ENCODE peak calls at places on chromosome 14, in four cellular contexts. C, I, Z and L are unnamed samples.

GRCh38 chr14:24633353-24633752 is 637 bp downstream of the GZMB start:
- DNase-seq in I (no peak), C (no peak), Z (no peak), L (no peak)

GRCh38 chr14:100159865-100160533 is 554 bp upstream of the DEGS2 start:
- DNase-seq in C (no peak), Z (no peak), I (no peak), L (no peak)

GRCh38 chr14:29649170-29649569 is 278.5 kb downstream of the PRKD1 start:
- DNase-seq in I (no peak), Z (no peak), C (no peak), L (no peak)

GRCh38 chr14:71327691-71328090 is 420.4 kb downstream of the PCNX1 start:
- DNase-seq in Z (no peak), C (no peak), I (no peak), L (no peak)

GRCh38 chr14:80798878-80799277 is 142.7 kb downstream of the CEP128 start:
- DNase-seq in I (no peak), C (no peak), Z (no peak), L (no peak)

GRCh38 chr14:101442451-101442850 is 118.8 kb upstream of the DIO3 start:
- DNase-seq in Z (no peak), I (peak), C (no peak), L (no peak)

GRCh38 chr14:80781968-80782367 is 159.6 kb downstream of the CEP128 start:
- DNase-seq in Z (no peak), C (no peak), I (no peak), L (no peak)

GRCh38 chr14:56686416-56686815 is 106.8 kb downstream of the TMEM260 start:
- DNase-seq in C (peak), I (no peak), Z (no peak), L (no peak)

GRCh38 chr14:22334627-22335026 is 254.4 kb downstream of the DAD1 start:
- DNase-seq in C (no peak), I (no peak), Z (no peak), L (no peak)

GRCh38 chr14:91128699-91129098 is 14.8 kb downstream of the DGLUCY start:
- DNase-seq in C (no peak), Z (no peak), I (no peak), L (no peak)

GRCh38 chr14:26531894-26532293 is 65.9 kb downstream of the NOVA1 start:
- DNase-seq in C (no peak), I (no peak), Z (peak), L (no peak)

GRCh38 chr14:103675957-103676356 is 39.3 kb downstream of the XRCC3 start:
- DNase-seq in Z (no peak), I (no peak), C (no peak), L (no peak)

GRCh38 chr14:64476438-64476837 is 11.1 kb downstream of the AKAP5 start:
- DNase-seq in I (no peak), C (no peak), Z (no peak), L (no peak)

GRCh38 chr14:87810711-87811110 is 182.3 kb downstream of the GALC start:
- DNase-seq in I (no peak), C (no peak), Z (peak), L (no peak)

GRCh38 chr14:69772082-69773017 is 5.4 kb downstream of the SRSF5 start:
- DNase-seq in Z (no peak), I (no peak), C (no peak), L (no peak)

GRCh38 chr14:64303471-64303917 is 9.3 kb upstream of the ESR2 start:
- DNase-seq in I (no peak), C (no peak), Z (peak), L (no peak)

GRCh38 chr14:45252356-45253069 is 489 bp downstream of the MIS18BP1 start:
- DNase-seq in Z (peak), I (no peak), C (no peak), L (no peak)

GRCh38 chr14:92033912-92034687 is 5.8 kb downstream of the TRIP11 start:
- DNase-seq in I (no peak), C (no peak), Z (no peak), L (no peak)

GRCh38 chr14:101463566-101464171 is 97.6 kb upstream of the DIO3 start:
- DNase-seq in I (no peak), Z (no peak), C (no peak), L (no peak)

GRCh38 chr14:69473271-69473670 is 11.3 kb upstream of the PLEKHD1 start:
- DNase-seq in Z (no peak), C (no peak), I (no peak), L (no peak)

GRCh38 chr14:59463773-59464650 is 1.2 kb downstream of the GPR135 start:
- DNase-seq in I (no peak), Z (peak), C (peak), L (peak)

GRCh38 chr14:87121716-87122115 is 871.3 kb downstream of the GALC start:
- DNase-seq in I (no peak), Z (no peak), C (no peak), L (no peak)

GRCh38 chr14:99509871-99510555 is 28.8 kb downstream of the CCNK start:
- DNase-seq in I (no peak), C (no peak), Z (no peak), L (no peak)

GRCh38 chr14:58796201-58796600 is 158.4 kb downstream of the DACT1 start:
- DNase-seq in I (no peak), Z (no peak), C (no peak), L (no peak)

GRCh38 chr14:38255673-38256357 is at the start of gene CLEC14A:
- DNase-seq in Z (no peak), I (peak), C (peak), L (no peak)

GRCh38 chr14:81582420-81582819 is 48.8 kb upstream of the SEL1L start:
- DNase-seq in I (no peak), Z (no peak), C (no peak), L (no peak)

GRCh38 chr14:60643443-60644402 is 5.6 kb downstream of the SIX1 start:
- DNase-seq in Z (no peak), I (no peak), C (no peak), L (no peak)

GRCh38 chr14:90658541-90658967 is 157.7 kb downstream of the TTC7B start:
- DNase-seq in Z (peak), C (no peak), I (no peak), L (no peak)

GRCh38 chr14:85597701-85598100 is 67.8 kb downstream of the FLRT2 start:
- DNase-seq in Z (no peak), I (no peak), C (no peak), L (no peak)

GRCh38 chr14:51473808-51474207 is 177.9 kb upstream of the FRMD6 start:
- DNase-seq in C (no peak), Z (no peak), I (no peak), L (no peak)

GRCh38 chr14:21680072-21680471 is 6.5 kb upstream of the OR4E1 start:
- DNase-seq in Z (peak), I (no peak), C (no peak), L (no peak)

GRCh38 chr14:106518054-106518943 is 991.9 kb downstream of the TMEM121 start:
- DNase-seq in Z (no peak), C (peak), I (peak), L (no peak)
- TF ChIP-seq CTCF in Z (no peak), C (peak), I (peak), L (no peak)

GRCh38 chr14:73746540-73747385 is 32.6 kb upstream of the PNMA1 start:
- DNase-seq in Z (peak), I (no peak), C (peak), L (no peak)
- TF ChIP-seq CTCF in Z (peak), I (no peak), C (peak), L (no peak)

GRCh38 chr14:68297871-68298468 is 478.4 kb downstream of the RAD51B start:
- DNase-seq in I (no peak), Z (peak), C (no peak), L (no peak)
- TF ChIP-seq CTCF in I (no peak), Z (peak), C (peak), L (no peak)

DNA sequence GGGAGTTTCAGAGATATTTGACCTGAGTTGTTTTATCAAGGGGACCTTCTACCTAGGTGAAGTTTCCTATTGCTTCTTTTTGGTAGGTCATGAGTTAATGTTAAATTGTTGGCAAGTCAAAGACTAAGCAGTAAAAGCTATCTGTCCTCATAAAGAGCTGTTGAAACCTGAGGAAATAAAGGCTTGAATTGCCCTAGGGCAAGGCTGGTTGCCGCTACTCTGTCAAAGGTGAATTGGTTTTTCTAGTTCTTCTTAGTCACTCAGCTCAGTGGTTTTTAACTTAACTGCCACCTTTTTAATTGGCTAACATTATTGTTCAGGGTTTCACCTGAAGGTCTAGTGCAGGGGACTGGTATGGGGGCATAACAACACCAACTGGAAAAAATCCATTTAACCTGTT is 441.6 kb upstream of the FBXO33 start:
- DNase-seq in C (no peak), Z (no peak), I (no peak), L (no peak)
- TF ChIP-seq CTCF in C (no peak), Z (no peak), I (no peak), L (no peak)

DNA sequence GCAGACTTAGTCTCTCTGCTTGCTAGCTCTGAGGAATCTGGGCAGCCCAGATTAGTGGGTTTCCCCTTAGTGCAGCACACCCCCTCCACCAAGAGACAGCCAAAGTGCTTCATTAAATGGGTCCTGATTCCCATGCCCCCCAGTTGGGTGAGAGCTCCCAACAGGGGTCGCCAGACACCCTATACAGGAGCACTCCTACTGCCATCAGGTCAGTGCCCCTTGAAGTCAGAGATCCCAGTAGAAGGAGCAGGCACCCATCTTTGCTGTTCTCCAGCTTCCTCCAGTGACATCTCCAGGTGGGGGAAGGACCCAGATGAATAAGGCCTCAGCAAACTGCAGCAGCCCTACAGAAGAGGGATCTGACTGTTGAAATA is 36.7 kb upstream of the C14orf132 start:
- DNase-seq in C (no peak), I (no peak), Z (no peak), L (no peak)
- TF ChIP-seq CTCF in C (no peak), I (no peak), Z (peak), L (no peak)

DNA sequence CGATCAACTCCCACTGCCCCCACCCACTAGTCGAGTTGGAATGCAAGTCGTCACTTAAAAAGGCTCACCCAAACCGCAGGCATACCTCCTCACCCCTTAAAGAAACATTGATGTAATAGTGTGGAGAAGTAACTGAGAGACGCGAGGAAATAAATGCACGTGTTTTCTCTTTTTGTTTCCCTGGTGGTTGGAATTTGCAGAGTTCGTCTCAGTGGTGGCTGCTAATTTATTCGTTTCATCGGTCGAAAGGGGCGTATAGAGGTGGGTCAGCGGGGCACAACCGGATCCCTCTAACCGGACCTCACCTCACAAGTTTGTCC is 5.1 kb upstream of the NPAS3 start:
- DNase-seq in C (no peak), I (no peak), Z (peak), L (no peak)
- TF ChIP-seq CTCF in C (no peak), I (no peak), Z (peak), L (no peak)

GRCh38 chr14:52701223-52701622 is 5.8 kb upstream of the PSMC6 start:
- DNase-seq in Z (no peak), I (no peak), C (no peak), L (no peak)

GRCh38 chr14:52703225-52703624 is 3.8 kb upstream of the PSMC6 start:
- DNase-seq in I (no peak), Z (peak), C (no peak), L (no peak)

GRCh38 chr14:52703664-52704063 is 3.3 kb upstream of the PSMC6 start:
- DNase-seq in Z (no peak), I (no peak), C (no peak), L (no peak)

GRCh38 chr14:52706724-52707706 is at the start of gene PSMC6:
- DNase-seq in I (peak), C (peak), Z (peak), L (peak)

DNA sequence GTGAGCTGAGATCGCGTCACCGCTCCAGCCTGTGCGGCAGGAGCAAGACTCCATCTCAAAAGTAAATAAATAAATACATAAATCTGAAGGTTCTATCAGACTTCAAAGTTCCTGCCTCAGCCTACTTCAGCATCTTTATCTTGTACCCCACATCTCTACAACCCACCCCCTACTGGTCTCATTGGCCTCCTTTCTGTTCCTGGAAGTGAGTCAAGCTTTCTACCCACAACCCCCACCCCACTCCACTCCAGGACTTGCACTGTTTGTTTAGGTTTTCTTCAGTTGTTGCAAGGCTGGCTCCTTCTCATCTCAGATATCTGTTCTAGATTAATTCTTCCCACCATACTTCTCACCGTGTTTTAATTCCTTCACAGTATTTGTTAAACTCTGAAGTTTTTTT is 714 bp upstream of the PSMC6 start:
- DNase-seq in Z (no peak), C (no peak), I (peak), L (no peak)
- TF ChIP-seq CTCF in Z (no peak), C (no peak), I (no peak), L (no peak)

GRCh38 chr14:55129428-55130193 is 559 bp downstream of the LGALS3 start:
- DNase-seq in Z (peak), C (peak), I (peak), L (no peak)

GRCh38 chr14:55126932-55127490 is 2.0 kb upstream of the LGALS3 start:
- DNase-seq in C (no peak), Z (peak), I (no peak), L (no peak)

GRCh38 chr14:55127491-55127951 is 1.5 kb upstream of the LGALS3 start:
- DNase-seq in C (no peak), Z (peak), I (no peak), L (no peak)

GRCh38 chr14:55129086-55129427 is at the start of gene LGALS3:
- DNase-seq in Z (peak), I (peak), C (peak), L (no peak)

GRCh38 chr14:55128386-55129085 is 516 bp upstream of the LGALS3 start:
- DNase-seq in I (no peak), C (no peak), Z (no peak), L (no peak)
- TF ChIP-seq CTCF in I (no peak), C (no peak), Z (no peak), L (no peak)

GRCh38 chr14:34571771-34572170 is 32.3 kb upstream of the EAPP start:
- DNase-seq in I (no peak), C (no peak), Z (no peak), L (no peak)
- TF ChIP-seq CTCF in I (no peak), C (no peak), Z (no peak), L (no peak)